ENCODE peak calls at places on chromosome 1, in four cellular contexts. Z, G, H and S are unnamed samples.
A peak's percentile ranks its signal among the peaks of the same experiment; 100 is the strongest.

GRCh38 chr1:234963180-234963903 is 165.3 kb downstream of the TOMM20 start:
- DNase-seq in Z (peak; percentile 16), G (peak; percentile 74), H (no peak), S (peak; percentile 91)

GRCh38 chr1:212463565-212464270 is 31.0 kb downstream of the NENF start:
- DNase-seq in Z (no peak), G (no peak), H (no peak), S (no peak)

GRCh38 chr1:113913887-113914664 is 8.9 kb downstream of the DCLRE1B start:
- DNase-seq in Z (no peak), G (no peak), H (no peak), S (no peak)

GRCh38 chr1:208036177-208036808 is 125.4 kb upstream of the CD34 start:
- DNase-seq in Z (no peak), G (no peak), H (no peak), S (peak; percentile 45)

GRCh38 chr1:203130358-203130992 is 2.9 kb downstream of the ADORA1 start:
- DNase-seq in Z (no peak), G (no peak), H (no peak), S (no peak)

GRCh38 chr1:11273595-11274234 is 717 bp downstream of the UBIAD1 start:
- DNase-seq in Z (no peak), G (no peak), H (no peak), S (peak; percentile 56)

GRCh38 chr1:202049129-202049528 is 38.7 kb downstream of the ELF3 start:
- DNase-seq in Z (no peak), G (no peak), H (no peak), S (no peak)

GRCh38 chr1:31977361-31978131 is 36.1 kb upstream of the KHDRBS1 start:
- DNase-seq in Z (peak; percentile 46), G (no peak), H (no peak), S (peak; percentile 35)

GRCh38 chr1:225849905-225850304 is 32.3 kb downstream of the TMEM63A start:
- DNase-seq in Z (no peak), G (no peak), H (no peak), S (peak; percentile 42)